ENCODE peak calls at places on chromosomes 3 and 15, in nine cellular contexts. H is epithelial cell of esophagus, M is AG10803, P is astrocyte of the spinal cord, F is kidney, T is progenitor cell of endocrine pancreas, U is osteoblast, C is fibroblast of mammary gland, I is right atrium auricular region. O is an unnamed sample.
A peak's percentile ranks its signal among the peaks of the same experiment; 100 is the strongest.

GRCh38 chr3:172709776-172710708 is 825 bp downstream of the NCEH1 start:
- DNase-seq in U (peak; percentile 72), M (peak; percentile 56), P (no peak), H (peak; percentile 59), F (peak; percentile 70), C (peak; percentile 39), I (peak; percentile 65), T (no peak), O (peak; percentile 77)

GRCh38 chr3:127735767-127736693 is 63.3 kb downstream of the ABTB1 start:
- DNase-seq in P (peak; percentile 85), U (peak; percentile 81), H (peak; percentile 73), I (no peak), T (no peak), F (peak; percentile 88), C (peak; percentile 88), M (peak; percentile 80), O (peak; percentile 73)

GRCh38 chr3:120487079-120487693 is 36.4 kb upstream of the FSTL1 start:
- DNase-seq in U (peak; percentile 73), H (no peak), I (no peak), C (peak; percentile 97), M (peak; percentile 91), T (no peak), P (peak; percentile 83), F (no peak), O (no peak)

GRCh38 chr3:126212629-126213375 is 32.4 kb upstream of the ALDH1L1 start:
- DNase-seq in H (peak; percentile 46), U (peak; percentile 86), F (peak; percentile 87), C (peak; percentile 51), P (peak; percentile 48), I (no peak), T (peak; percentile 56), M (peak; percentile 46), O (peak; percentile 73)

GRCh38 chr15:70558406-70559222 is 204.7 kb downstream of the UACA start:
- DNase-seq in P (no peak), F (no peak), U (no peak), M (no peak), H (no peak), C (no peak), T (no peak), I (no peak), O (no peak)

GRCh38 chr3:109927161-109927560 is 589.8 kb upstream of the DPPA4 start:
- DNase-seq in U (peak; percentile 85), I (no peak), T (no peak), F (no peak), M (peak; percentile 92), H (peak; percentile 98), P (peak; percentile 98), C (peak; percentile 97), O (no peak)

GRCh38 chr15:66404532-66404931 is 17.8 kb downstream of the MAP2K1 start:
- DNase-seq in M (no peak), C (no peak), H (no peak), P (no peak), T (no peak), U (no peak), I (no peak), F (no peak), O (no peak)

GRCh38 chr3:196501316-196502064 is 2.1 kb downstream of the RNF168 start:
- DNase-seq in H (peak; percentile 48), T (no peak), U (no peak), C (peak; percentile 37), P (peak; percentile 44), F (no peak), M (peak; percentile 6), I (no peak), O (no peak)

GRCh38 chr3:13296662-13297061 is 123.5 kb downstream of the NUP210 start:
- DNase-seq in M (no peak), F (peak; percentile 46), U (peak; percentile 57), T (no peak), I (no peak), C (no peak), H (no peak), P (no peak), O (peak; percentile 12)

GRCh38 chr3:51953445-51953844 is 1.7 kb upstream of the GPR62 start:
- DNase-seq in F (no peak), T (no peak), P (peak; percentile 62), I (no peak), C (peak; percentile 83), M (peak; percentile 53), H (peak; percentile 89), U (peak; percentile 98), O (no peak)

GRCh38 chr15:40038267-40038653 is 721 bp downstream of the SRP14 start:
- DNase-seq in F (no peak), M (peak; percentile 24), H (peak; percentile 42), P (peak; percentile 26), T (no peak), U (no peak), I (no peak), C (peak; percentile 29), O (no peak)

GRCh38 chr15:73633991-73634495 is 854 bp upstream of the NPTN start:
- DNase-seq in I (no peak), M (peak; percentile 93), F (no peak), U (peak; percentile 90), P (peak; percentile 94), C (peak; percentile 95), H (peak; percentile 94), T (no peak), O (no peak)

GRCh38 chr15:57692709-57693108 is 13.8 kb upstream of the POLR2M start:
- DNase-seq in H (no peak), C (peak; percentile 64), P (peak; percentile 63), M (peak; percentile 43), F (no peak), I (no peak), U (no peak), T (no peak), O (no peak)

GRCh38 chr3:46670000-46670890 is 23.2 kb downstream of the ALS2CL start:
- DNase-seq in I (no peak), M (no peak), U (peak; percentile 66), H (no peak), F (peak; percentile 47), P (no peak), T (no peak), C (no peak), O (peak; percentile 42)

GRCh38 chr3:32455609-32456428 is 46.8 kb downstream of the CMTM6 start:
- DNase-seq in T (no peak), U (no peak), M (no peak), C (no peak), I (no peak), P (no peak), H (no peak), F (no peak), O (no peak)

GRCh38 chr15:101047301-101047781 is 128.2 kb downstream of the LRRK1 start:
- DNase-seq in C (no peak), M (no peak), P (no peak), T (no peak), H (no peak), U (no peak), F (peak; percentile 92), I (peak; percentile 57), O (peak; percentile 70)

GRCh38 chr3:159882784-159883779 is 105.6 kb upstream of the IL12A start:
- DNase-seq in H (peak; percentile 72), T (no peak), P (peak; percentile 91), U (peak; percentile 69), I (no peak), M (no peak), F (no peak), C (peak; percentile 63), O (no peak)
- TF ChIP-seq CTCF in H (no peak), T (no peak), P (no peak), U (no peak), I (peak; percentile 10), M (no peak), F (no peak), C (no peak), O (no peak)

GRCh38 chr3:11306815-11307589 is 34.8 kb downstream of the ATG7 start:
- DNase-seq in P (peak; percentile 37), I (no peak), U (peak; percentile 63), H (no peak), F (no peak), T (no peak), C (no peak), M (no peak), O (no peak)
- TF ChIP-seq CTCF in P (no peak), I (no peak), U (no peak), H (no peak), F (no peak), T (no peak), C (no peak), M (no peak), O (no peak)

GRCh38 chr15:25137013-25137412 is 182.2 kb downstream of the SNRPN start:
- DNase-seq in U (no peak), P (no peak), T (no peak), H (no peak), I (no peak), C (no peak), M (no peak), F (no peak), O (no peak)

GRCh38 chr15:25133804-25134203 is 179.0 kb downstream of the SNRPN start:
- DNase-seq in H (no peak), P (no peak), U (no peak), I (no peak), F (no peak), C (no peak), T (no peak), M (no peak), O (no peak)

GRCh38 chr15:25134546-25134945 is 179.8 kb downstream of the SNRPN start:
- DNase-seq in T (no peak), I (no peak), F (no peak), M (peak; percentile 0), U (peak; percentile 1), P (peak; percentile 1), C (no peak), H (peak; percentile 37), O (no peak)

GRCh38 chr15:25136119-25136518 is 181.3 kb downstream of the SNRPN start:
- DNase-seq in F (no peak), H (peak; percentile 8), M (peak; percentile 6), P (no peak), U (no peak), T (no peak), I (no peak), C (peak; percentile 11), O (no peak)
- TF ChIP-seq CTCF in F (peak; percentile 8), H (peak; percentile 33), M (peak; percentile 30), P (peak; percentile 34), U (peak; percentile 46), T (peak; percentile 31), I (peak; percentile 42), C (peak; percentile 31), O (no peak)

DNA sequence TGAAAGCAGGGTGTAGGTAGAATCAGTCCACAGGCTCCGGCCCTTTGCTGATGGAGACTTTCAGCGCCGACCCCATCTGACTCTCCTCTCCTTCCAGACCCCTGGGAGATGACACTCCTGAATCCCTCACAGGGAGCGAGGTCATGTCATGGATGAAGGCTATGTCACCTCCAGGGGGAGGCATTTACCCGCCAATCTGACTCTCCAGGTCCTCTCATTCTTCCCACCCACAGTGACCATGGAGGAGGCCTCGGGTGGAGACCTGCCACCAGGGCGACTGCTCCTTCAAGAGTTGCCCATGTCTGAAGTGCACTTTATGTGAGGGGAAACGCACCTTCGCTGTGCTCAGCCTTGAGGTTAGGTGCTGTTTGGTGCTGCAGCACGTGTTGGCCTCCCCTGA is 112.7 kb downstream of the KLF13 start:
- DNase-seq in P (no peak), F (no peak), H (peak; percentile 37), M (no peak), C (peak; percentile 41), T (no peak), I (no peak), U (peak; percentile 51), O (no peak)
- TF ChIP-seq CTCF in P (no peak), F (peak; percentile 21), H (peak; percentile 8), M (peak; percentile 22), C (peak; percentile 23), T (peak; percentile 34), I (peak; percentile 22), U (peak; percentile 26), O (peak; percentile 47)